ENCODE peak calls at places on chromosomes 1 and 21, in six cellular contexts. Q, P, V, R, X and U are unnamed samples.

GRCh38 chr21:45469273-45470086 is 64.5 kb downstream of the COL18A1 start:
- DNase-seq in Q (no peak), P (no peak), V (no peak), R (no peak), X (no peak), U (no peak)

GRCh38 chr1:117365350-117366280 is 1.6 kb upstream of the MAN1A2 start:
- DNase-seq in Q (no peak), P (no peak), V (no peak), R (no peak), X (peak), U (no peak)

GRCh38 chr1:225464851-225465792 is 37.3 kb upstream of the LBR start:
- DNase-seq in Q (no peak), P (no peak), V (no peak), R (no peak), X (no peak), U (no peak)

GRCh38 chr1:234978397-234979291 is 150.0 kb downstream of the TOMM20 start:
- DNase-seq in Q (peak), P (no peak), V (peak), R (peak), X (no peak), U (no peak)

GRCh38 chr1:51639694-51640093 is 22.8 kb downstream of the OSBPL9 start:
- DNase-seq in Q (no peak), P (no peak), V (no peak), R (no peak), X (no peak), U (no peak)

GRCh38 chr1:66335859-66336640 is 197.9 kb upstream of the SGIP1 start:
- DNase-seq in Q (peak), P (no peak), V (peak), R (no peak), X (no peak), U (peak)

GRCh38 chr1:27004471-27005165 is 8.0 kb downstream of the TENT5B start:
- DNase-seq in Q (no peak), P (no peak), V (no peak), R (no peak), X (no peak), U (no peak)

GRCh38 chr1:212291505-212292134 is 6.4 kb downstream of the PPP2R5A start:
- DNase-seq in Q (no peak), P (no peak), V (peak), R (peak), X (no peak), U (no peak)

GRCh38 chr1:115062542-115063004 is 26.7 kb downstream of the TSPAN2 start:
- DNase-seq in Q (peak), P (peak), V (peak), R (peak), X (no peak), U (peak)

GRCh38 chr1:211978596-211978995 is 56.8 kb downstream of the INTS7 start:
- DNase-seq in Q (no peak), P (no peak), V (no peak), R (no peak), X (no peak), U (no peak)

GRCh38 chr1:220966874-220967631 is 87.8 kb downstream of the HLX start:
- DNase-seq in Q (no peak), P (no peak), V (no peak), R (no peak), X (no peak), U (no peak)

GRCh38 chr1:6614019-6614952 is 755 bp downstream of the PHF13 start:
- DNase-seq in Q (peak), P (peak), V (no peak), R (no peak), X (no peak), U (no peak)

GRCh38 chr1:179099891-179100290 is 18.0 kb downstream of the TOR3A start:
- DNase-seq in Q (no peak), P (no peak), V (no peak), R (no peak), X (no peak), U (no peak)

GRCh38 chr1:234608720-234609527 is 1.1 kb downstream of the IRF2BP2 start:
- DNase-seq in Q (peak), P (peak), V (peak), R (no peak), X (peak), U (peak)